ENCODE peak calls at places on chromosomes 1 and 21, in four cellular contexts. H is GM12864, C is prostate gland, B is astrocyte of the spinal cord. J is an unnamed sample.

GRCh38 chr21:29351691-29352090 is 53.0 kb downstream of the BACH1 start:
- DNase-seq in H (no peak), B (peak; percentile 77), C (no peak), J (no peak)

GRCh38 chr1:42767510-42767924 is 468 bp downstream of the C1orf50 start:
- DNase-seq in H (no peak), C (no peak), B (no peak), J (no peak)

GRCh38 chr1:175630076-175630475 is 113.3 kb downstream of the TNR start:
- DNase-seq in B (no peak), C (no peak), H (no peak), J (no peak)

GRCh38 chr1:110875216-110875731 is 2.3 kb downstream of the CD53 start:
- DNase-seq in C (no peak), B (no peak), H (peak; percentile 70), J (no peak)

GRCh38 chr1:19009882-19010321 is 53.4 kb upstream of the IFFO2 start:
- DNase-seq in C (no peak), H (no peak), B (peak; percentile 81), J (no peak)

GRCh38 chr1:111234866-111235265 is 7.4 kb downstream of the CHI3L2 start:
- DNase-seq in H (no peak), B (peak; percentile 32), C (no peak), J (no peak)

GRCh38 chr21:42118901-42119300 is 47.8 kb downstream of the UMODL1 start:
- DNase-seq in H (no peak), B (no peak), C (no peak), J (no peak)

GRCh38 chr1:159800177-159800935 is 1.8 kb upstream of the FCRL6 start:
- DNase-seq in C (no peak), B (no peak), H (peak; percentile 10), J (no peak)

GRCh38 chr21:38297193-38297592 is 40.4 kb downstream of the KCNJ15 start:
- DNase-seq in C (peak; percentile 64), B (peak; percentile 89), H (no peak), J (no peak)

GRCh38 chr1:172914517-172915144 is 136.1 kb downstream of the TNFSF18 start:
- DNase-seq in H (no peak), B (peak; percentile 59), C (no peak), J (no peak)

GRCh38 chr21:15781986-15782385 is 52.2 kb downstream of the USP25 start:
- DNase-seq in B (no peak), C (no peak), H (no peak), J (peak; percentile 70)

GRCh38 chr1:3156936-3157335 is 87.9 kb downstream of the PRDM16 start:
- DNase-seq in H (no peak), B (no peak), C (no peak), J (no peak)

GRCh38 chr1:244988521-244988920 is 124.2 kb upstream of the HNRNPU start:
- DNase-seq in B (no peak), H (no peak), C (no peak), J (no peak)

GRCh38 chr1:151143986-151144385 is 2.4 kb downstream of the SEMA6C start:
- DNase-seq in B (no peak), H (no peak), C (no peak), J (no peak)

GRCh38 chr21:45747802-45748445 is 104.4 kb downstream of the PCBP3 start:
- DNase-seq in C (peak; percentile 22), H (no peak), B (peak; percentile 40), J (no peak)

GRCh38 chr1:237817277-237817676 is 73.4 kb downstream of the ZP4 start:
- DNase-seq in H (no peak), B (no peak), C (no peak), J (no peak)

GRCh38 chr1:63322248-63322943 is at the start of gene FOXD3:
- DNase-seq in B (no peak), C (peak; percentile 53), H (peak; percentile 21), J (peak; percentile 90)

GRCh38 chr1:180168786-180169640 is 14.3 kb downstream of the QSOX1 start:
- DNase-seq in C (peak; percentile 50), H (no peak), B (no peak), J (no peak)

GRCh38 chr1:174023438-174023837 is 1.3 kb upstream of the RC3H1 start:
- DNase-seq in C (peak; percentile 78), H (no peak), B (peak; percentile 48), J (no peak)

GRCh38 chr1:154453577-154454352 is 48.3 kb upstream of the TDRD10 start:
- DNase-seq in C (no peak), H (no peak), B (peak; percentile 65), J (no peak)

GRCh38 chr1:203632941-203633340 is 6.3 kb downstream of the ATP2B4 start:
- DNase-seq in H (no peak), C (no peak), B (no peak), J (no peak)

GRCh38 chr1:150152772-150153461 is 3.2 kb downstream of the PLEKHO1 start:
- DNase-seq in B (peak; percentile 42), H (no peak), C (no peak), J (no peak)

GRCh38 chr1:56524263-56524662 is 55.1 kb downstream of the PLPP3 start:
- DNase-seq in H (no peak), C (no peak), B (no peak), J (no peak)

GRCh38 chr1:65310078-65310587 is 790 bp downstream of the DNAJC6 start:
- DNase-seq in H (no peak), B (no peak), C (no peak), J (no peak)

GRCh38 chr21:43658769-43659135 is 536 bp downstream of the HSF2BP start:
- DNase-seq in H (no peak), B (no peak), C (no peak), J (peak; percentile 82)

GRCh38 chr21:18049461-18049860 is 195.2 kb upstream of the CHODL start:
- DNase-seq in H (no peak), B (no peak), C (no peak), J (no peak)

GRCh38 chr1:64505232-64505943 is 35.5 kb downstream of the CACHD1 start:
- DNase-seq in H (no peak), C (no peak), B (no peak), J (no peak)

GRCh38 chr1:233704125-233704881 is 90.4 kb downstream of the KCNK1 start:
- DNase-seq in C (no peak), B (peak; percentile 15), H (no peak), J (no peak)

GRCh38 chr1:151199860-151200581 is 1.7 kb downstream of the PIP5K1A start:
- DNase-seq in B (peak; percentile 79), C (no peak), H (no peak), J (peak; percentile 47)

GRCh38 chr21:32554832-32555436 is 30.4 kb downstream of the TCP10L start:
- DNase-seq in B (no peak), C (no peak), H (no peak), J (no peak)

GRCh38 chr21:45380566-45380965 is 24.4 kb upstream of the COL18A1 start:
- DNase-seq in H (no peak), B (no peak), C (no peak), J (no peak)

GRCh38 chr1:10519016-10519417 is 44.3 kb downstream of the PEX14 start:
- DNase-seq in H (no peak), B (no peak), C (no peak), J (no peak)

GRCh38 chr1:201006450-201006849 is 17.1 kb downstream of the KIF21B start:
- DNase-seq in C (no peak), B (no peak), H (no peak), J (no peak)

GRCh38 chr1:17586172-17586963 is 46.9 kb downstream of the ARHGEF10L start:
- DNase-seq in H (no peak), B (peak; percentile 74), C (no peak), J (no peak)

GRCh38 chr1:26772687-26773086 is 15.1 kb upstream of the PIGV start:
- DNase-seq in C (no peak), H (no peak), B (peak; percentile 86), J (no peak)

DNA sequence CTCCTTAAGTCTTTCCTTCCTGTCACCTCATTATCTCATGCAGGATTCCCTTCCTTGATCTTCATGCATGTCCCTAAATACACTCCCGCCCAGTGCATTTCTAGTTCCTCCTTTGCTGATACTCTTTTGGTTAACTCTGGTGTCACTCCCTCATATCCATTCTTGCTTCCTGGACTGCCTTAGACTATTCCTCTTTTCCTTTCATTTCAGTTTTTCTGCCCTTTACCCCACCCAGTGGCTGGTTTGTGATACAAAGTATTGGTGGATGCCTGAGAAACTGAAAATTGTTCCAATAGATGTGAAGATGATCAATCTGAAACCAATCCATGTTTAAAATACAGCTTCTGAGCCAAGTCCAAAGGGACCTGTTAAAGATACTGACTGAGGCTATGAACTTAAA is 553.8 kb upstream of the CAMK1G start:
- DNase-seq in C (no peak), B (no peak), H (no peak), J (no peak)
- TF ChIP-seq CTCF in C (no peak), B (peak; percentile 27), H (peak; percentile 20), J (no peak)

GRCh38 chr1:193402977-193403376 is 216.6 kb upstream of the B3GALT2 start:
- DNase-seq in H (no peak), C (no peak), B (no peak), J (no peak)

GRCh38 chr1:193408782-193409293 is 222.4 kb upstream of the B3GALT2 start:
- DNase-seq in B (peak; percentile 74), H (no peak), C (peak; percentile 28), J (peak; percentile 86)

GRCh38 chr1:193402032-193402431 is 215.6 kb upstream of the B3GALT2 start:
- DNase-seq in B (no peak), C (no peak), H (no peak), J (no peak)

GRCh38 chr1:193404236-193404635 is 217.8 kb upstream of the B3GALT2 start:
- DNase-seq in B (no peak), C (no peak), H (no peak), J (no peak)

GRCh38 chr1:193406901-193407300 is 220.5 kb upstream of the B3GALT2 start:
- DNase-seq in C (no peak), B (peak; percentile 69), H (peak; percentile 10), J (no peak)
- TF ChIP-seq CTCF in C (peak; percentile 25), B (peak; percentile 74), H (peak; percentile 57), J (no peak)

GRCh38 chr1:235943581-235944114 is 76.9 kb upstream of the LYST start:
- DNase-seq in C (no peak), B (peak; percentile 95), H (no peak), J (no peak)

GRCh38 chr1:235945775-235946565 is 79.3 kb upstream of the LYST start:
- DNase-seq in C (no peak), B (no peak), H (no peak), J (no peak)

GRCh38 chr1:235948774-235949427 is 82.2 kb upstream of the LYST start:
- DNase-seq in B (no peak), H (no peak), C (no peak), J (no peak)

GRCh38 chr1:235947989-235948388 is 81.3 kb upstream of the LYST start:
- DNase-seq in B (no peak), H (no peak), C (no peak), J (no peak)

DNA sequence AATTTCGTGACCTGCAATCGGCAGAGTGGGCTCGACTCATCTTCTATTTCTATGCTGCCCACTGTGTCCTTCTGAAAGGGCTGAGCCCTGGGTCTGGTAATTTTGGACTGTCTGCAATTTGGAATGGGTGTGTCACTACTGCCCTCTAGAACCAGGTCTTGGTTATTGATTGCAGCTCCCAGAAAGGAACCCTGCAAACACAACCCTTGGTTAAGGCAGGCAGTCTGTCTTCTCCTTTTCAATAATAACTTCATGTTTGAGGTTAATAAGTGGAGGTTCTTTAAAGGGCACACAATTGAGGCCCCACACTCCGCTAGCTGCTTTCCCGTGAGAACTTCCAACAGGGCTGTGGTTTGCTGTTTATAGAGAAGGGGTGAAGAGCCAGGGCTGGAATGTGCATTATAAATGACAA is 79.9 kb upstream of the LYST start:
- DNase-seq in B (peak; percentile 83), H (no peak), C (no peak), J (no peak)
- TF ChIP-seq CTCF in B (peak; percentile 23), H (peak; percentile 56), C (no peak), J (no peak)

GRCh38 chr1:231844986-231845502 is 218.5 kb downstream of the DISC1 start:
- DNase-seq in C (no peak), B (peak; percentile 29), H (no peak), J (no peak)
- TF ChIP-seq CTCF in C (no peak), B (no peak), H (no peak), J (no peak)